ENCODE peak calls at places on chromosome 11, in eight cellular contexts. Y is foreskin fibroblast, U is heart right ventricle, D is RWPE1, P is A673, V is tibial artery, R is breast epithelium, E is Calu3. C is an unnamed sample.

GRCh38 chr11:113363996-113364641 is 23.5 kb upstream of the ANKK1 start:
- DNase-seq in Y (no peak), U (no peak), D (no peak), P (no peak), V (no peak), R (no peak), E (no peak), C (no peak)

GRCh38 chr11:17603056-17603825 is 56.2 kb downstream of the OTOG start:
- DNase-seq in Y (no peak), U (no peak), D (no peak), P (no peak), V (no peak), R (no peak), E (no peak), C (no peak)

GRCh38 chr11:8531312-8531711 is 62.7 kb downstream of the STK33 start:
- DNase-seq in Y (peak; percentile 3), U (peak; percentile 30), D (no peak), P (peak; percentile 43), V (no peak), R (no peak), E (no peak), C (peak; percentile 4)

GRCh38 chr11:126529037-126529436 is 173.6 kb downstream of the ST3GAL4 start:
- DNase-seq in Y (no peak), U (no peak), D (no peak), P (no peak), V (no peak), R (no peak), E (no peak), C (no peak)

GRCh38 chr11:102971766-102972165 is 16.2 kb upstream of the MMP13 start:
- DNase-seq in Y (peak; percentile 75), U (no peak), D (no peak), P (no peak), V (no peak), R (no peak), E (no peak), C (no peak)

GRCh38 chr11:116416852-116417251 is 355.9 kb downstream of the BUD13 start:
- DNase-seq in Y (no peak), U (no peak), D (no peak), P (no peak), V (no peak), R (no peak), E (no peak), C (no peak)

GRCh38 chr11:10318527-10318802 is 13.6 kb downstream of the ADM start:
- DNase-seq in Y (no peak), U (no peak), D (no peak), P (no peak), V (no peak), R (no peak), E (no peak), C (no peak)

GRCh38 chr11:68266121-68266891 is 5.5 kb downstream of the C11orf24 start:
- DNase-seq in Y (no peak), U (no peak), D (no peak), P (no peak), V (no peak), R (peak; percentile 14), E (no peak), C (no peak)

GRCh38 chr11:45933846-45934579 is 11.6 kb downstream of the LARGE2 start:
- DNase-seq in Y (no peak), U (no peak), D (no peak), P (no peak), V (peak; percentile 48), R (no peak), E (no peak), C (no peak)

GRCh38 chr11:109040303-109040702 is 375.4 kb downstream of the DDX10 start:
- DNase-seq in Y (no peak), U (no peak), D (no peak), P (no peak), V (no peak), R (no peak), E (no peak), C (no peak)

GRCh38 chr11:133946541-133947297 is 10.0 kb downstream of the IGSF9B start:
- DNase-seq in Y (no peak), U (peak; percentile 52), D (no peak), P (peak; percentile 43), V (peak; percentile 70), R (no peak), E (no peak), C (no peak)

GRCh38 chr11:129279326-129280026 is 87.4 kb upstream of the ARHGAP32 start:
- DNase-seq in Y (peak; percentile 92), U (peak; percentile 86), D (peak; percentile 77), P (peak; percentile 94), V (peak; percentile 84), R (peak; percentile 56), E (peak; percentile 89), C (peak; percentile 88)

GRCh38 chr11:116413861-116414260 is 358.9 kb downstream of the BUD13 start:
- DNase-seq in Y (no peak), U (no peak), D (no peak), P (no peak), V (no peak), R (no peak), E (no peak), C (no peak)

GRCh38 chr11:31114437-31114836 is 255.1 kb downstream of the DCDC1 start:
- DNase-seq in Y (no peak), U (no peak), D (no peak), P (no peak), V (no peak), R (no peak), E (no peak), C (no peak)

GRCh38 chr11:73972620-73973449 is 9.8 kb downstream of the UCP2 start:
- DNase-seq in Y (no peak), U (no peak), D (no peak), P (no peak), V (no peak), R (peak; percentile 45), E (no peak), C (no peak)

GRCh38 chr11:7637447-7638157 is 35.7 kb downstream of the CYB5R2 start:
- DNase-seq in Y (peak; percentile 82), U (no peak), D (peak; percentile 44), P (no peak), V (peak; percentile 76), R (no peak), E (no peak), C (no peak)

GRCh38 chr11:115379528-115379927 is 124.7 kb downstream of the CADM1 start:
- DNase-seq in Y (no peak), U (no peak), D (no peak), P (no peak), V (no peak), R (no peak), E (no peak), C (no peak)

GRCh38 chr11:1482581-1483444 is 3.8 kb downstream of the MOB2 start:
- DNase-seq in Y (no peak), U (peak; percentile 36), D (no peak), P (no peak), V (peak; percentile 92), R (no peak), E (no peak), C (no peak)
- TF ChIP-seq CTCF in Y (no peak), U (no peak), D (no peak), P (no peak), V (no peak), R (no peak), E (no peak), C (no peak)

GRCh38 chr11:93478841-93479240 is 64.3 kb downstream of the SMCO4 start:
- DNase-seq in Y (no peak), U (no peak), D (no peak), P (no peak), V (no peak), R (no peak), E (no peak), C (no peak)
- TF ChIP-seq CTCF in Y (no peak), U (no peak), D (no peak), P (no peak), V (no peak), R (no peak), E (no peak), C (no peak)

GRCh38 chr11:59262419-59262818 is 49.7 kb upstream of the MPEG1 start:
- DNase-seq in Y (no peak), U (no peak), D (no peak), P (no peak), V (no peak), R (no peak), E (no peak), C (no peak)

GRCh38 chr11:59261150-59261549 is 48.4 kb upstream of the MPEG1 start:
- DNase-seq in Y (no peak), U (no peak), D (no peak), P (no peak), V (no peak), R (no peak), E (no peak), C (no peak)

GRCh38 chr11:59264736-59265135 is 52.0 kb upstream of the MPEG1 start:
- DNase-seq in Y (no peak), U (no peak), D (no peak), P (no peak), V (no peak), R (no peak), E (no peak), C (no peak)

GRCh38 chr11:59265735-59266134 is 53.0 kb upstream of the MPEG1 start:
- DNase-seq in Y (no peak), U (no peak), D (no peak), P (no peak), V (no peak), R (no peak), E (no peak), C (no peak)

GRCh38 chr11:59263225-59263894 is 50.6 kb upstream of the MPEG1 start:
- DNase-seq in Y (no peak), U (no peak), D (no peak), P (no peak), V (no peak), R (no peak), E (peak; percentile 80), C (peak; percentile 12)
- TF ChIP-seq CTCF in Y (no peak), U (no peak), D (no peak), P (peak; percentile 38), V (no peak), R (no peak), E (peak; percentile 59), C (no peak)

DNA sequence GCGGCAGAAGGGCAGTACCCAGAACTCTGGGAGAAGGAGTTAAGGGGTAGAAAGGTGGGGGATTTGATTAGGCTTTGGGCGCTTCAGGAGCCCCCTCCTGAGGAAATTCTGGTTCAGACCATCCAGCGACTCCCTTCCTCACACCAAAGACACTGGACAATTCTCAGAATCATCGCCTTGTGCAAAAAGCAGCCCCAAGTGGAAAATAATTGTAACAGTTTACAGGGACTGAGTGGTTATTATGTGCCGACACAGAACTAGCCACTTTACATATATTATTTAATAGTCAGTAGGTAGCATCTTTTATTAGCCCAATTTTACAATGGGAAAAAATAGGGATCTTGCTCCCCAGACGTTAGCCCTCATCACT is 667 bp upstream of the TRIM3 start:
- DNase-seq in Y (no peak), U (no peak), D (no peak), P (no peak), V (no peak), R (no peak), E (no peak), C (no peak)
- TF ChIP-seq CTCF in Y (no peak), U (no peak), D (no peak), P (no peak), V (no peak), R (no peak), E (no peak), C (no peak)

DNA sequence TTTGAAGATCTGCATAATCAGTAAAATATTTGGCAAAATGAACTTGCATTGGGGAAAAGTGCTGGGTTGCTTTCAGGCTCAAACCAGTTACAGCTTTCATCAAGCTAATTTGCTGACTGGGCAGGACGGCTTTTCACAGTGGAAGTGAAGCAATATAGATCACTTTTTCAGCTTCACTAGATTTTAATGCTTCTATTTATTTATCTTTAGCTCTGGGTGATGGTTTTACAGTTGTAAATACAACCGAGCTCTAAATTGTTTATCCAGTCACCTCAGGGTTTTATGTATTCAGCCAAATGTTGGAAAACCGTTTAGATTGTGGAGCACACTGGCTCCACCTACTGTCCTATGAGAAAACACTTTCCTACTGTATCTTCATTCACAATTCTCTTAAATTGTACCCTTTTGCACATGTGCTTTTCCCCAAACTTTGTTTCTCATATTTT is 58.2 kb downstream of the ACER3 start:
- DNase-seq in Y (peak; percentile 83), U (no peak), D (peak; percentile 32), P (peak; percentile 81), V (no peak), R (no peak), E (peak; percentile 5), C (no peak)
- TF ChIP-seq CTCF in Y (peak; percentile 75), U (peak; percentile 49), D (peak; percentile 71), P (peak; percentile 90), V (peak; percentile 67), R (peak; percentile 41), E (peak; percentile 64), C (peak; percentile 65)

C was measured in nephron progenitor cell.